ENCODE peak calls at places on chromosomes 5 and 9, in four cellular contexts. E, Z, Q and Y are unnamed samples. For H3K4me1 and H3K9me3, the result is how much of the 10 kb centered on the place peaks cover.

GRCh38 chr9:125659954-125660353 is 47.1 kb downstream of the MAPKAP1 start:
- DNase-seq in E (no peak), Z (no peak), Q (no peak), Y (no peak)

GRCh38 chr5:116759860-116760644 is 185.4 kb upstream of the SEMA6A start:
- DNase-seq in E (no peak), Z (no peak), Q (no peak), Y (no peak)

GRCh38 chr5:42268630-42269029 is 154.6 kb upstream of the GHR start:
- DNase-seq in E (no peak), Z (no peak), Q (no peak), Y (no peak)

GRCh38 chr5:140558542-140558941 is 1.3 kb upstream of the SRA1 start:
- DNase-seq in E (no peak), Z (no peak), Q (no peak), Y (no peak)

GRCh38 chr5:179264053-179264540 is 81.2 kb downstream of the ADAMTS2 start:
- DNase-seq in E (no peak), Z (no peak), Q (no peak), Y (no peak)

GRCh38 chr9:33044677-33045282 is 19.7 kb downstream of the DNAJA1 start:
- DNase-seq in E (no peak), Z (peak), Q (peak), Y (no peak)

GRCh38 chr5:76717222-76718083 is 1.5 kb downstream of the F2R start:
- DNase-seq in E (no peak), Z (no peak), Q (no peak), Y (no peak)

GRCh38 chr5:39266442-39266841 is 47.1 kb upstream of the FYB1 start:
- DNase-seq in E (no peak), Z (no peak), Q (no peak), Y (no peak)

GRCh38 chr5:172142709-172143215 is 45.3 kb downstream of the STK10 start:
- DNase-seq in E (no peak), Z (no peak), Q (no peak), Y (no peak)

GRCh38 chr5:177557796-177558195 is 3.4 kb upstream of the FAM193B start:
- DNase-seq in E (no peak), Z (no peak), Q (no peak), Y (no peak)

GRCh38 chr9:126695186-126696090 is 81.7 kb downstream of the LMX1B start:
- DNase-seq in E (no peak), Z (no peak), Q (no peak), Y (no peak)

GRCh38 chr9:97567894-97568202 is 65.3 kb downstream of the TSTD2 start:
- DNase-seq in E (no peak), Z (no peak), Q (no peak), Y (no peak)

GRCh38 chr5:1080414-1080813 is 31.4 kb downstream of the SLC12A7 start:
- DNase-seq in E (no peak), Z (no peak), Q (no peak), Y (no peak)

GRCh38 chr9:89969156-89969566 is 364.3 kb downstream of the GADD45G start:
- DNase-seq in E (no peak), Z (no peak), Q (peak), Y (no peak)

GRCh38 chr9:113505963-113506624 is 42.6 kb downstream of the RGS3 start:
- DNase-seq in E (no peak), Z (no peak), Q (no peak), Y (no peak)

GRCh38 chr5:157285310-157286035 is 19.6 kb downstream of the CYFIP2 start:
- DNase-seq in E (no peak), Z (no peak), Q (no peak), Y (peak)

GRCh38 chr9:36746415-36746814 is 173.7 kb downstream of the MELK start:
- DNase-seq in E (no peak), Z (no peak), Q (no peak), Y (no peak)

GRCh38 chr5:15499528-15500325 is at the start of gene FBXL7:
- DNase-seq in E (peak), Z (no peak), Q (peak), Y (peak)

GRCh38 chr5:14971864-14972263 is 100.3 kb upstream of the ANKH start:
- DNase-seq in E (no peak), Z (no peak), Q (no peak), Y (no peak)

GRCh38 chr9:73137914-73138313 is 13.8 kb upstream of the ANXA1 start:
- DNase-seq in E (no peak), Z (no peak), Q (no peak), Y (no peak)

GRCh38 chr5:172660974-172661373 is 19.9 kb downstream of the NEURL1B start:
- DNase-seq in E (no peak), Z (no peak), Q (no peak), Y (no peak)

GRCh38 chr5:39461007-39461682 is 36.4 kb upstream of the DAB2 start:
- DNase-seq in E (no peak), Z (no peak), Q (peak), Y (no peak)

GRCh38 chr5:138110266-138110963 is 26.6 kb downstream of the WNT8A start:
- DNase-seq in E (no peak), Z (no peak), Q (no peak), Y (no peak)

GRCh38 chr5:88694087-88694703 is 188.8 kb downstream of the MEF2C start:
- DNase-seq in E (no peak), Z (no peak), Q (no peak), Y (no peak)

DNA sequence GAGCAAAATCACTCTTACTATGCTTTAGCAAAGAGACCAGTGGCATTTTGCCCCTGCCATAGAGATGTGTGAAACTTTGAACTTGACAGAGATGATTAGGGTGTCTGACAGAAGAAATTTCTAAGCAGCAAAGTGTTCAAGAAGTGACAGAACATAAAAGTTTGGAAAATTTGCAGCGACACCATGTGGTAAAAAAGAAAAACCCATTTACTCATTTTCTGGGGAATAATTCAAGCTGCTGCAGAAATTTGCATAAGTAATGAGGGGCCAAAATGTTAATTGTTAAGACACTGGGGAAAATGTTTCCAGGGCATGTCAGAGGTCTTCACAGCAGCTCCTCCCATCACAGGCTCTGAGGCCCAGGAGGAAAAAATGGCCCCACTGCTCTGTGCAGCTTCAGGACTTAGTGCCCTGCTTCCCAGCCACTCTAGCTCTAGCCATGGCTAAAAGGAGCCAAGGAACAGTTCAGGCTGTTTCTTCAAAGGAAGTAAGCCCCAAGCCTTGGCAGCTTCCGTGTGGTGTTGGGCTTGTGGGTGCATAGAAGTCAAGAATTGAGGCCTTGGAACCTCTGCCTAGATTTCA is 6.1 kb upstream of the AP3B1 start:
- DNase-seq in E (no peak), Z (no peak), Q (no peak), Y (no peak)
- H3K4me1 ChIP-seq in E (under half), Z (under half), Q (under half), Y (under half)

DNA sequence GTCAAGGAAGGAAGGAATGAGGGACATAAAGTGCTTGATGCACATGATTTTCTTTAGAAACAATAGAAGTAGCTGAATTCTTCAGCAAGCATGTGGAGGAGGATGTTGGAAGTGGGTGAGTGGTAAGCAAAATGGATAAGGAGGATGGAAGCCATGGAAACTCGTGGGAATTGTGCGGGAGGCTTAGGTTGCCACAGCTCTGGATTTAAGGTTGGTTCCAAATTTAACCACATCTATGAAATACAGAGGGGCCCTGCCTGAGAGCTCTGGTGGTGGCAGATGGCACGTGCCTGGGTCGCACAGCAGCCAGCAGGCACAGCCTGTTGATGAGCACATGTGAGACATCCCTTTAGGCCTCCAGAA is 284.7 kb downstream of the SMARCA2 start:
- DNase-seq in E (no peak), Z (no peak), Q (no peak), Y (no peak)
- H3K9me3 ChIP-seq in E (under half), Z (under half), Q (under half), Y (under half)

DNA sequence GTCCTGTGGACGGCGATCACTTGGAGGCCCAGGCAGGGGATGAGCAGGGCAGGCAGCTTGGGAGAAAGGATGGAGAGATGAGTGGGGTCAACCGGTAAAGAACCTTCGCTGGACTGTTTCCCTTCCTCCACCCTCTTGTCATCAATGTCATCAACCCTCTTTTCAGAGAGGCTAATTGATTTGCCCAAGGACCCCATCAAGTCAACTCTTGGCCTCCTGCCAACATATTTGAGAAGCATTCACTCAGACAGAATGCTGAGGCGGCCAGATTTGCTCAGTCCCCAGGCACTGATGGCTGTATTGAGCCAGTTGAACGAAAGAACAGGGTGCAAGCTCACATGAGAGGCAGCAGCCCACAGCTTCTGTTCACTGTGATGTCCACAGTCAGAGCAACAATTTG is 193.5 kb downstream of the RFK start:
- DNase-seq in E (no peak), Z (no peak), Q (no peak), Y (no peak)
- H3K4me1 ChIP-seq in E (under half), Z (under half), Q (under half), Y (under half)

DNA sequence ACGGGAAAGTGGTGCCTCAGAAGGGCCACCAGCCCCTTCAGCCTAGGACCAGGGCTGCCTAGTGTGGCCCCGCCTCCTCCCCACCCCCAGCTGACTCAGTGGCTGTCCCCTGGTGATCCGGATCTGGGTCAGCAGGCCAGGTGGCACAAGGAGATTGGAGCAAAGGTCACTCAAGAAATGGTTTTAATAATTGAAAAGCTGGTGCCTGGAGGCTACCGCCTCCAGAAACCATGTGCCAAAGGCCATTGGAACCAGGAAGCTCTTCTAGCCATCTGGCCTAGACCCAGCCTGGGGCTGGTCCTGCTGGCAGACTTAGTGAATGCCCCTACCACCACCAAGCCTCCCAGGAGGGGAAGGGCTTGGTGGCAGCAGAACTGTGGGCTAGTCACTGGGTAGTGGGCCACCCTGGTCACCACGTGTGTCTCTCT is 1.5 kb downstream of the ST6GALNAC4 start:
- DNase-seq in E (no peak), Z (peak), Q (no peak), Y (no peak)
- H3K9me3 ChIP-seq in E (under half), Z (under half), Q (under half), Y (under half)

GRCh38 chr9:1978941-1979340 is 36.2 kb upstream of the SMARCA2 start:
- DNase-seq in E (peak), Z (peak), Q (peak), Y (no peak)
- H3K4me1 ChIP-seq in E (under half), Z (under half), Q (under half), Y (under half)

GRCh38 chr5:153014194-153014593 is 476.3 kb upstream of the GRIA1 start:
- DNase-seq in E (no peak), Z (no peak), Q (no peak), Y (no peak)

GRCh38 chr5:153018121-153018520 is 472.3 kb upstream of the GRIA1 start:
- DNase-seq in E (no peak), Z (no peak), Q (no peak), Y (no peak)
- H3K9me3 ChIP-seq in E (under half), Z (under half), Q (under half), Y (under half)

GRCh38 chr9:38022995-38023394 is 46.0 kb downstream of the SHB start:
- DNase-seq in E (no peak), Z (peak), Q (peak), Y (no peak)

GRCh38 chr9:38023661-38024035 is 45.4 kb downstream of the SHB start:
- DNase-seq in E (no peak), Z (no peak), Q (no peak), Y (no peak)

GRCh38 chr9:38024036-38024681 is 44.9 kb downstream of the SHB start:
- DNase-seq in E (peak), Z (no peak), Q (peak), Y (no peak)

GRCh38 chr9:38020251-38021076 is 48.6 kb downstream of the SHB start:
- DNase-seq in E (no peak), Z (no peak), Q (no peak), Y (no peak)

GRCh38 chr9:38022203-38022602 is 46.8 kb downstream of the SHB start:
- DNase-seq in E (no peak), Z (no peak), Q (no peak), Y (no peak)
- H3K4me1 ChIP-seq in E (under half), Z (half or more), Q (half or more), Y (half or more)

GRCh38 chr5:170283296-170283695 is 14.3 kb downstream of the LCP2 start:
- DNase-seq in E (no peak), Z (no peak), Q (no peak), Y (no peak)

GRCh38 chr5:170286532-170286931 is 11.0 kb downstream of the LCP2 start:
- DNase-seq in E (no peak), Z (no peak), Q (no peak), Y (no peak)

GRCh38 chr5:170287532-170287931 is 10.0 kb downstream of the LCP2 start:
- DNase-seq in E (peak), Z (no peak), Q (no peak), Y (peak)

GRCh38 chr5:170280090-170280493 is 17.5 kb downstream of the LCP2 start:
- DNase-seq in E (peak), Z (no peak), Q (no peak), Y (no peak)

GRCh38 chr5:170284231-170284630 is 13.3 kb downstream of the LCP2 start:
- DNase-seq in E (no peak), Z (no peak), Q (no peak), Y (no peak)
- H3K9me3 ChIP-seq in E (under half), Z (under half), Q (under half), Y (under half)